ENCODE peak calls at places on chromosomes 11 and 22, in seven cellular contexts. X is AG20443, U is esophagus squamous epithelium, C is mesenteric fat pad, H is C1 segment of cervical spinal cord, R is CD14-positive monocyte, A is anterior cingulate cortex. S is an unnamed sample.

GRCh38 chr22:39249081-39249704 is 4.4 kb upstream of the PDGFB start:
- DNase-seq in X (no peak), U (no peak), C (no peak), H (no peak), R (no peak), A (no peak), S (no peak)

GRCh38 chr11:1391165-1392010 is 1.7 kb downstream of the BRSK2 start:
- DNase-seq in X (no peak), U (no peak), C (no peak), H (peak), R (peak), A (peak), S (no peak)

GRCh38 chr11:66904981-66905521 is 48.2 kb downstream of the LRFN4 start:
- DNase-seq in X (no peak), U (no peak), C (no peak), H (no peak), R (no peak), A (no peak), S (no peak)

GRCh38 chr11:37500425-37500824 is 902.4 kb upstream of the RAG2 start:
- DNase-seq in X (no peak), U (no peak), C (no peak), H (no peak), R (no peak), A (no peak), S (no peak)

GRCh38 chr11:128648711-128649110 is 45.2 kb upstream of the FLI1 start:
- DNase-seq in X (no peak), U (no peak), C (no peak), H (no peak), R (no peak), A (no peak), S (no peak)

GRCh38 chr11:60750911-60751310 is 5.8 kb upstream of the MS4A15 start:
- DNase-seq in X (no peak), U (no peak), C (peak), H (no peak), R (no peak), A (no peak), S (no peak)

GRCh38 chr11:62644220-62644619 is 2.2 kb downstream of the GANAB start:
- DNase-seq in X (no peak), U (no peak), C (no peak), H (no peak), R (no peak), A (no peak), S (no peak)

GRCh38 chr22:46303347-46303965 is 6.8 kb downstream of the GTSE1 start:
- DNase-seq in X (peak), U (no peak), C (no peak), H (no peak), R (peak), A (no peak), S (no peak)

GRCh38 chr11:24932110-24933000 is 435.5 kb downstream of the LUZP2 start:
- DNase-seq in X (no peak), U (no peak), C (no peak), H (no peak), R (no peak), A (no peak), S (no peak)

GRCh38 chr11:44596541-44597276 is 31.2 kb downstream of the CD82 start:
- DNase-seq in X (no peak), U (no peak), C (no peak), H (no peak), R (no peak), A (no peak), S (no peak)

GRCh38 chr22:19597399-19597735 is 73.2 kb upstream of the CLDN5 start:
- DNase-seq in X (no peak), U (no peak), C (peak), H (no peak), R (no peak), A (no peak), S (no peak)

GRCh38 chr11:20000022-20000392 is 160.3 kb downstream of the DBX1 start:
- DNase-seq in X (no peak), U (no peak), C (no peak), H (no peak), R (no peak), A (no peak), S (no peak)

GRCh38 chr22:45891021-45891421 is 85.9 kb downstream of the WNT7B start:
- DNase-seq in X (no peak), U (no peak), C (no peak), H (no peak), R (no peak), A (no peak), S (no peak)